ENCODE peak calls at places on chromosomes 2 and 18, in six cellular contexts. B, N, P, G, K and L are unnamed samples.

GRCh38 chr2:150909090-150909489 is 352.6 kb downstream of the RBM43 start:
- DNase-seq in G (no peak), N (no peak), K (no peak), P (no peak), B (no peak), L (no peak)

GRCh38 chr18:60053747-60054304 is 154.0 kb downstream of the PMAIP1 start:
- DNase-seq in P (no peak), N (peak), G (peak), K (peak), B (no peak), L (peak)

GRCh38 chr2:20590704-20591515 is 60.0 kb downstream of the HS1BP3 start:
- DNase-seq in B (no peak), G (no peak), N (no peak), P (peak), K (no peak), L (no peak)

GRCh38 chr2:68018727-68019126 is 44.1 kb downstream of the C1D start:
- DNase-seq in N (no peak), B (no peak), G (no peak), P (no peak), K (peak), L (no peak)

GRCh38 chr18:70289351-70290330 is 796 bp downstream of the SOCS6 start:
- DNase-seq in P (peak), N (peak), B (peak), K (peak), G (peak), L (peak)

GRCh38 chr2:230627806-230628724 is 84.6 kb upstream of the CAB39 start:
- DNase-seq in B (no peak), N (no peak), G (no peak), P (no peak), K (no peak), L (peak)

GRCh38 chr2:24008672-24009366 is 1.1 kb upstream of the MFSD2B start:
- DNase-seq in P (no peak), K (no peak), N (no peak), G (no peak), B (no peak), L (no peak)

GRCh38 chr18:69968073-69968472 is 20.4 kb upstream of the CD226 start:
- DNase-seq in G (no peak), N (no peak), P (peak), K (no peak), B (no peak), L (no peak)

GRCh38 chr18:63422862-63423304 is 607 bp upstream of the VPS4B start:
- DNase-seq in K (no peak), N (no peak), P (no peak), G (no peak), B (no peak), L (no peak)

GRCh38 chr2:109459485-109459884 is 154.3 kb downstream of the SEPTIN10 start:
- DNase-seq in K (no peak), B (no peak), N (no peak), P (no peak), G (no peak), L (no peak)

GRCh38 chr2:134760385-134760784 is 41.6 kb upstream of the TMEM163 start:
- DNase-seq in K (no peak), P (no peak), B (no peak), N (no peak), G (no peak), L (no peak)

GRCh38 chr18:39675916-39676315 is 2110.3 kb upstream of the CELF4 start:
- DNase-seq in K (no peak), P (no peak), N (no peak), B (no peak), G (no peak), L (no peak)

GRCh38 chr2:231212329-231212845 is 14.0 kb downstream of the ARMC9 start:
- DNase-seq in B (no peak), N (no peak), P (no peak), G (no peak), K (no peak), L (no peak)

GRCh38 chr18:23701017-23701416 is 11.8 kb downstream of the LAMA3 start:
- DNase-seq in G (no peak), N (no peak), K (no peak), B (no peak), P (no peak), L (no peak)

GRCh38 chr2:165406053-165406628 is 63.4 kb upstream of the CSRNP3 start:
- DNase-seq in B (peak), P (no peak), N (peak), G (peak), K (no peak), L (peak)

GRCh38 chr18:27735117-27735516 is 441.8 kb downstream of the CDH2 start:
- DNase-seq in N (no peak), G (no peak), K (no peak), P (no peak), B (no peak), L (no peak)

GRCh38 chr2:37000273-37000780 is 34.0 kb upstream of the STRN start:
- DNase-seq in K (peak), G (no peak), B (no peak), N (peak), P (no peak), L (peak)

GRCh38 chr2:42200534-42201227 is 31.5 kb downstream of the EML4 start:
- DNase-seq in G (no peak), P (no peak), K (peak), B (no peak), N (no peak), L (peak)

GRCh38 chr2:174800436-174801195 is 36.3 kb upstream of the CHRNA1 start:
- DNase-seq in G (no peak), B (no peak), K (no peak), P (no peak), N (no peak), L (no peak)

GRCh38 chr2:8743261-8743660 is 61.4 kb downstream of the ID2 start:
- DNase-seq in K (no peak), B (no peak), N (no peak), G (no peak), P (no peak), L (no peak)

GRCh38 chr2:158718851-158719250 is 76.3 kb upstream of the DAPL1 start:
- DNase-seq in G (no peak), B (no peak), N (no peak), P (no peak), K (peak), L (no peak)

GRCh38 chr2:140344842-140345241 is 1564.7 kb upstream of the NXPH2 start:
- DNase-seq in P (no peak), G (no peak), B (no peak), K (no peak), N (no peak), L (peak)

GRCh38 chr18:63480476-63480875 is 3.7 kb downstream of the SERPINB5 start:
- DNase-seq in P (no peak), N (no peak), G (no peak), B (no peak), K (no peak), L (no peak)

GRCh38 chr2:67876176-67876575 is 186.6 kb downstream of the C1D start:
- DNase-seq in B (no peak), K (no peak), P (no peak), G (no peak), N (no peak), L (peak)

GRCh38 chr18:35436076-35436649 is 59.0 kb upstream of the ZNF396 start:
- DNase-seq in N (no peak), G (no peak), P (no peak), B (no peak), K (peak), L (peak)

GRCh38 chr2:70679244-70679643 is 88.8 kb downstream of the ADD2 start:
- DNase-seq in N (no peak), P (no peak), G (no peak), B (no peak), K (no peak), L (no peak)

GRCh38 chr2:30714811-30715709 is 92.2 kb downstream of the CAPN13 start:
- DNase-seq in G (peak), K (no peak), P (no peak), B (no peak), N (no peak), L (no peak)

DNA sequence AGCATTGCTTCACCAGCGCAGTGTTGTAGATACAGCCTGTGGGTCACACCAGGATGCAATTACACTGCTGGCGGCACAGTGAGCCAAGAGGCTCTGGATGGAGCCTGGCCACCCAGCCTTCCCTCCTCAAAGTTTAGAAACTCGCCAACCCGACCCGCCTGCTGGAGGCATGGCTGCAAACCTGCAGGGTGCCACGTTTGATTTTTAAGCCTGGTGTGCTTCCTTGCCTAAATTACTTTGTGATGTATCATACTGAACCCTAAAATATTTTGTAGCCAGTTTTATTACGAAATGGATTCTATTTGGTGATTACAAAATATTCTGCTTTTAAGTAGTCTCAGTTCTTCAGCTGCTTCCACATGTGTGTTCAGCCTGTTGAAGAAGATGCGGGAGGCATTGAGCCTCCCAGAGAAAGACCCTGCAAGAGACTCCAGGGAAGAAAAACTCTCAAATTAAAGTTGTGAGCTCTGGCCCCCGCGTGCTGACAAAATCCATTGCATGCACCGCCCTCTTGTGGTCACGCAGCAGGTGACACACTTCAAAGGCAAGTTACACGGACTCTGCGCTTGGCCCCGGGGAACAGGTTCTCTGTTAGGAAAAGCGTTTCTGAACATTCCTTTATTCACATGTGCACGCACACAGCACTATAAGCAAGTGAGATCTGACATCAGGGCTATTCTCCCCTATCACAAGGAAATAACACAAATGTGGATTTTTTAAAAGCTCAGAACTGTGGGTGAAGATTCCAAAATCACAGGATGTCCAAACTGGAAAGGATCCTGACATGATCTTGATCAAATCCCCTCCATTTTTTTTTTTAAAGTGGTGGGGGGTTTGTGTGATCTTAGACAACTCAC is 63.0 kb upstream of the TWIST2 start:
- DNase-seq in N (peak), P (peak), K (peak), G (peak), B (peak), L (peak)
- H3K4me3 ChIP-seq in N (no peak), P (no peak), K (no peak), G (no peak), B (no peak), L (no peak)

GRCh38 chr2:197011777-197012641 is 85.5 kb upstream of the PGAP1 start:
- DNase-seq in N (no peak), P (peak), B (no peak), K (peak), G (peak), L (peak)
- H2AFZ ChIP-seq in N (no peak), P (no peak), B (peak), K (no peak), G (peak), L (no peak)

DNA sequence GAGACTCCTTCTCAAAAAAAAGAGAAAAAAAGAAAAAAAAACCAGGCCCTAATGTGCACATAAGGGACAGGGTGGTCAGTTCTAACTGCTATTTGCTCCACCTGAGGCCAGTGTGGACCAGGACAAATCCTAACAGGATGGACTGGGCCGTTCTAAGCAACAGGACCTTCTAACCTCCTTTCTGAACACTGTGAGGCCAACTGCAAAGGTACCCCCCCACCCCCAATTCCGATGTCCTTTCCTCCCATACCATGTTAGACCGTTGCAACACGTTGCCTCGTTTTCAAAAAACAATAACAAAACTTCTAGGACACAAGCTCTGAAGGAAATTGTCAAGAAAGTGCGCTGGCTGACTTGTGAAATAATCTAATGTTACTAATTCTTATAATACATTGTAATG is 1.2 kb downstream of the THAP4 start:
- DNase-seq in N (no peak), K (no peak), G (no peak), P (no peak), B (no peak), L (peak)
- H3K27ac ChIP-seq in N (peak), K (peak), G (no peak), P (peak), B (no peak), L (peak)

GRCh38 chr18:46324087-46324486 is 219.9 kb downstream of the HAUS1 start:
- DNase-seq in K (no peak), P (no peak), N (no peak), G (no peak), B (no peak), L (no peak)
- H3K4me3 ChIP-seq in K (no peak), P (no peak), N (peak), G (no peak), B (no peak), L (no peak)

DNA sequence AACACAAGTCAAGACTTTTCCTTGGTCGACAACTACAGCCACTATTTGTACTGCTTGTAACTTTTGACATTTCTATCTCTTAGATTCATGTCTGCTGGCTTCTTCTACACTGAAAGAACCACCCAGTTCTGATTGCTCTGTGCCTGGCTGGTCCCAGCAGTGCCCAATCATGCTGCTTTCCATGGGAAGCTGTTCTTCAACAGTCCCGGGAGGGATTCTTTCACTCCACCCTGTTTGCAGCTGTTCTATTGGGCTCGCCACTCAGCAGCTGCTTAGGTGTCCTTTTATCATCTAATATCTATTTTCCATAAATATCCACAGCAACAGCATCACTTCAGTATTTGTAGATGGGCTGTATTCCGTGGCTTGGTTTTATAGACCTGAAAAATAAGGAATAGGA is 471.2 kb upstream of the SMIM21 start:
- DNase-seq in K (no peak), P (no peak), G (no peak), N (no peak), B (no peak), L (no peak)
- H2AFZ ChIP-seq in K (no peak), P (no peak), G (no peak), N (no peak), B (no peak), L (no peak)

GRCh38 chr2:203018181-203018580 is 3.5 kb downstream of the NBEAL1 start:
- DNase-seq in N (no peak), K (peak), B (no peak), P (no peak), G (no peak), L (peak)

GRCh38 chr2:203019142-203019541 is 4.5 kb downstream of the NBEAL1 start:
- DNase-seq in K (no peak), B (no peak), G (no peak), N (no peak), P (no peak), L (no peak)

GRCh38 chr2:203014456-203015199 is at the start of gene NBEAL1:
- DNase-seq in N (peak), P (peak), B (peak), G (peak), K (peak), L (peak)

GRCh38 chr2:203021986-203022385 is 7.3 kb downstream of the NBEAL1 start:
- DNase-seq in K (no peak), P (no peak), G (no peak), B (no peak), N (no peak), L (no peak)

DNA sequence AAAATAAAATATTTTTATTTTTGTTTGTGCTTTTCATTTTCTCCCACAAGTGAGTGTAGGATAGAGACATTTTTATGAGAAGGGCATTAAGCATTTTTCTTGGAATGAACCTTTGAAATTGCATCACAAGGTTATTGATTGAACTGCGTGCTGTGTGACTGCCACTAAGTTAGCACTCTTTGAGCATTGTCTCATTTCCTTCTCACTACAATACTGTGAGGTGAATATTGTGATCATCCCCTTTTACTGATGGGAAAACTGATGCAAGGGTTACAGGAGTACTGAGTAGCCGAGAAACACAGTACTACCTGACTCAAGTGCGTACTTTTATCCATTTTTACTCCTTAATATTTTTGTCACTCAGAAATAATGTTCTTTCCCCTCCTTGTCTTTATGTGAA is 2.0 kb downstream of the NBEAL1 start:
- DNase-seq in P (no peak), G (no peak), K (no peak), B (no peak), N (no peak), L (no peak)
- H3K27ac ChIP-seq in P (no peak), G (no peak), K (no peak), B (no peak), N (no peak), L (no peak)

GRCh38 chr2:39228413-39229209 is 15.2 kb downstream of the CDKL4 start:
- DNase-seq in G (peak), B (peak), K (no peak), N (no peak), P (no peak), L (peak)
- H3K4me3 ChIP-seq in G (peak), B (peak), K (peak), N (no peak), P (no peak), L (peak)

GRCh38 chr2:29485631-29486030 is 370.4 kb downstream of the CLIP4 start:
- DNase-seq in G (no peak), P (no peak), B (no peak), N (no peak), K (no peak), L (peak)
- H2AFZ ChIP-seq in G (no peak), P (no peak), B (no peak), N (no peak), K (no peak), L (no peak)

DNA sequence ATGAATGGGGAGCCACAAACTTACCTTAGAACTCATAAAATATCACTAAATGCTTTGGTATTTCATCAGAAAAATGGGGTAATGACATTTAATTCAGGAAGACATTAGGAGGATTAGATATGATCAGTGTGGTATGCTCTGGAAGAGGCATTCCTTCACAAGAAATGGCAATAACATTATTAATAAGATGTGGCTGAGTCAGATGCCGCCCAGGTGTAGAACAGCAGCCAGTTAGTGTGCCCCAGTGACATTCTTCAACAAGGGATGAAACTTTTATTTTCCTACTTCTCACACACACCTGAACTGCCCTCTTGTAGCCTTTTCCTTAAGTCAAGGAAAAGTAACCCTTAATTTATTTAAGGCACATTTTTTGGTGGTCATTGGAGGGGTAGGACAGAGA is 69.2 kb upstream of the DYNAP start:
- DNase-seq in P (no peak), K (no peak), G (no peak), N (no peak), B (no peak), L (no peak)
- H3K27ac ChIP-seq in P (no peak), K (no peak), G (no peak), N (no peak), B (no peak), L (no peak)